ENCODE peak calls at places on chromosomes 12 and 14, in eight cellular contexts. One of them, this sample, is unnamed.

GRCh38 chr14:55388160-55388559 is 23.5 kb downstream of the ATG14 start:
- DNase-seq in GM10248: no peak
- DNase-seq in left ventricle myocardium inferior: no peak
- DNase-seq in neural crest cell: no peak
- DNase-seq in AG04449: no peak
- DNase-seq in cardiac fibroblast: no peak
- DNase-seq in AG10803: peak; percentile 24
- DNase-seq in right atrium auricular region: no peak
- DNase-seq in this sample: no peak

GRCh38 chr12:43740511-43741100 is 18.0 kb downstream of the PUS7L start:
- DNase-seq in cardiac fibroblast: peak; percentile 54
- DNase-seq in GM10248: no peak
- DNase-seq in AG04449: no peak
- DNase-seq in right atrium auricular region: no peak
- DNase-seq in AG10803: peak; percentile 61
- DNase-seq in neural crest cell: no peak
- DNase-seq in left ventricle myocardium inferior: no peak
- DNase-seq in this sample: peak; percentile 61

GRCh38 chr12:129610601-129611120 is 293.2 kb downstream of the TMEM132D start:
- DNase-seq in GM10248: no peak
- DNase-seq in cardiac fibroblast: no peak
- DNase-seq in AG04449: no peak
- DNase-seq in left ventricle myocardium inferior: no peak
- DNase-seq in AG10803: no peak
- DNase-seq in neural crest cell: no peak
- DNase-seq in right atrium auricular region: no peak
- DNase-seq in this sample: no peak

GRCh38 chr12:70043490-70044138 is 199.6 kb upstream of the CNOT2 start:
- DNase-seq in cardiac fibroblast: peak; percentile 49
- DNase-seq in GM10248: no peak
- DNase-seq in AG10803: no peak
- DNase-seq in left ventricle myocardium inferior: no peak
- DNase-seq in right atrium auricular region: no peak
- DNase-seq in neural crest cell: no peak
- DNase-seq in AG04449: no peak
- DNase-seq in this sample: peak; percentile 37

GRCh38 chr12:50589650-50590435 is 85.1 kb downstream of the DIP2B start:
- DNase-seq in neural crest cell: no peak
- DNase-seq in GM10248: no peak
- DNase-seq in AG10803: peak; percentile 80
- DNase-seq in AG04449: peak; percentile 80
- DNase-seq in right atrium auricular region: no peak
- DNase-seq in cardiac fibroblast: peak; percentile 90
- DNase-seq in left ventricle myocardium inferior: no peak
- DNase-seq in this sample: peak; percentile 86

GRCh38 chr12:49357099-49357678 is 10.1 kb upstream of the SPATS2 start:
- DNase-seq in AG10803: peak; percentile 76
- DNase-seq in GM10248: peak; percentile 20
- DNase-seq in AG04449: no peak
- DNase-seq in left ventricle myocardium inferior: no peak
- DNase-seq in right atrium auricular region: no peak
- DNase-seq in cardiac fibroblast: peak; percentile 78
- DNase-seq in neural crest cell: no peak
- DNase-seq in this sample: peak; percentile 87

GRCh38 chr12:12719496-12719895 is 2.3 kb downstream of the CDKN1B start:
- DNase-seq in GM10248: peak; percentile 40
- DNase-seq in right atrium auricular region: no peak
- DNase-seq in AG04449: no peak
- DNase-seq in AG10803: no peak
- DNase-seq in neural crest cell: no peak
- DNase-seq in cardiac fibroblast: no peak
- DNase-seq in left ventricle myocardium inferior: no peak
- DNase-seq in this sample: peak; percentile 35

GRCh38 chr12:68293347-68293746 is 38.8 kb downstream of the MDM1 start:
- DNase-seq in neural crest cell: no peak
- DNase-seq in AG04449: no peak
- DNase-seq in left ventricle myocardium inferior: no peak
- DNase-seq in right atrium auricular region: no peak
- DNase-seq in GM10248: no peak
- DNase-seq in AG10803: no peak
- DNase-seq in cardiac fibroblast: no peak
- DNase-seq in this sample: no peak

GRCh38 chr12:29350080-29350479 is 30.9 kb downstream of the ERGIC2 start:
- DNase-seq in cardiac fibroblast: peak; percentile 70
- DNase-seq in AG10803: peak; percentile 74
- DNase-seq in right atrium auricular region: no peak
- DNase-seq in left ventricle myocardium inferior: no peak
- DNase-seq in neural crest cell: no peak
- DNase-seq in GM10248: no peak
- DNase-seq in AG04449: peak; percentile 37
- DNase-seq in this sample: peak; percentile 67

GRCh38 chr12:53063708-53064612 is 14.1 kb downstream of the TNS2 start:
- DNase-seq in GM10248: no peak
- DNase-seq in AG04449: no peak
- DNase-seq in AG10803: peak; percentile 81
- DNase-seq in right atrium auricular region: peak; percentile 86
- DNase-seq in left ventricle myocardium inferior: peak; percentile 60
- DNase-seq in neural crest cell: no peak
- DNase-seq in cardiac fibroblast: peak; percentile 91
- DNase-seq in this sample: peak; percentile 95

GRCh38 chr12:122116707-122117535 is 38.4 kb downstream of the MLXIP start:
- DNase-seq in neural crest cell: no peak
- DNase-seq in cardiac fibroblast: no peak
- DNase-seq in left ventricle myocardium inferior: peak; percentile 16
- DNase-seq in GM10248: no peak
- DNase-seq in AG04449: no peak
- DNase-seq in right atrium auricular region: no peak
- DNase-seq in AG10803: no peak
- DNase-seq in this sample: no peak

GRCh38 chr14:104224516-104225281 is 86.3 kb downstream of the KIF26A start:
- DNase-seq in cardiac fibroblast: no peak
- DNase-seq in neural crest cell: peak; percentile 49
- DNase-seq in left ventricle myocardium inferior: no peak
- DNase-seq in right atrium auricular region: no peak
- DNase-seq in GM10248: peak; percentile 52
- DNase-seq in AG10803: no peak
- DNase-seq in AG04449: no peak
- DNase-seq in this sample: no peak

GRCh38 chr12:82359115-82359478 is 768 bp downstream of the METTL25 start:
- DNase-seq in neural crest cell: no peak
- DNase-seq in left ventricle myocardium inferior: no peak
- DNase-seq in cardiac fibroblast: peak; percentile 6
- DNase-seq in AG10803: peak; percentile 8
- DNase-seq in GM10248: peak; percentile 18
- DNase-seq in AG04449: no peak
- DNase-seq in right atrium auricular region: no peak
- DNase-seq in this sample: peak; percentile 11

GRCh38 chr12:89756638-89757321 is 48.1 kb upstream of the ATP2B1 start:
- DNase-seq in AG04449: peak; percentile 98
- DNase-seq in GM10248: peak; percentile 79
- DNase-seq in neural crest cell: no peak
- DNase-seq in AG10803: peak; percentile 100
- DNase-seq in right atrium auricular region: no peak
- DNase-seq in left ventricle myocardium inferior: no peak
- DNase-seq in cardiac fibroblast: peak; percentile 99
- DNase-seq in this sample: peak; percentile 99

GRCh38 chr14:74502236-74503019 is 8.9 kb downstream of the ISCA2 start:
- DNase-seq in AG10803: peak; percentile 35
- DNase-seq in neural crest cell: peak; percentile 45
- DNase-seq in AG04449: no peak
- DNase-seq in GM10248: peak; percentile 59
- DNase-seq in left ventricle myocardium inferior: no peak
- DNase-seq in cardiac fibroblast: peak; percentile 64
- DNase-seq in right atrium auricular region: peak; percentile 47
- DNase-seq in this sample: peak; percentile 38

GRCh38 chr12:15122349-15122748 is 98.9 kb downstream of the RERG start:
- DNase-seq in right atrium auricular region: no peak
- DNase-seq in AG10803: no peak
- DNase-seq in neural crest cell: no peak
- DNase-seq in cardiac fibroblast: no peak
- DNase-seq in left ventricle myocardium inferior: no peak
- DNase-seq in GM10248: no peak
- DNase-seq in AG04449: no peak
- DNase-seq in this sample: no peak

DNA sequence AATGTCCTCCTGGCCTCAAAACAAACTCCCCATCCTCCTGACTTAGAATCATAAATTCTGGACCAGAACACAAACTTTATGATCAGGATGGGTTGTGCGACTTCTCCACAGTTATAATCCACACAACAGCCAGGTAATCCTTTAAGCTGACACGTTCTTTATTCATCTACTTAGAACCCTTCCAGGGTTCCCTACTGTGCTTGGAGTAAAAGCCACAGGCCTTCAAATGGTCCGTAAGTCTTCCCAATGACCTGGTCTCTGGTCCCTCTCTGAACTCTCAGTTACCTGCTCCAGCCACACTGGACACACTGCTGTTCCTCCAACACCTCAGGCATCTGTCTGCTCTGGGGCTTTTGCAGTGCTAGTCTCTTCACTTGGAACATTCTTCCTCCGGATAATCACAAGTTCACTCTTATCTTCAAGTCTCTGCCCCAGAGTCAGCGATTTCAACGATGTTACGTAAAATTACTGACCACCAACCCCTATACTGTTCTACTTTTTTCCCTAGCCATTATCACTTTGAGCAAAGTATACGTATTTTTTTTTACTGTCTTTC is 1.7 kb upstream of the RNASE7 start:
- DNase-seq in AG04449: no peak
- DNase-seq in cardiac fibroblast: no peak
- DNase-seq in left ventricle myocardium inferior: no peak
- DNase-seq in GM10248: no peak
- DNase-seq in AG10803: no peak
- DNase-seq in right atrium auricular region: no peak
- DNase-seq in neural crest cell: no peak
- DNase-seq in this sample: no peak
- TF ChIP-seq CTCF in AG04449: no peak
- TF ChIP-seq CTCF in cardiac fibroblast: no peak
- TF ChIP-seq CTCF in left ventricle myocardium inferior: peak; percentile 13
- TF ChIP-seq CTCF in GM10248: no peak
- TF ChIP-seq CTCF in AG10803: no peak
- TF ChIP-seq CTCF in right atrium auricular region: no peak
- TF ChIP-seq CTCF in neural crest cell: no peak
- TF ChIP-seq CTCF in this sample: no peak

GRCh38 chr14:58258156-58258555 is 13.5 kb downstream of the PSMA3 start:
- DNase-seq in neural crest cell: no peak
- DNase-seq in right atrium auricular region: no peak
- DNase-seq in cardiac fibroblast: no peak
- DNase-seq in AG04449: no peak
- DNase-seq in AG10803: no peak
- DNase-seq in left ventricle myocardium inferior: no peak
- DNase-seq in GM10248: no peak
- DNase-seq in this sample: no peak
- TF ChIP-seq CTCF in neural crest cell: no peak
- TF ChIP-seq CTCF in right atrium auricular region: no peak
- TF ChIP-seq CTCF in cardiac fibroblast: no peak
- TF ChIP-seq CTCF in AG04449: no peak
- TF ChIP-seq CTCF in AG10803: no peak
- TF ChIP-seq CTCF in left ventricle myocardium inferior: no peak
- TF ChIP-seq CTCF in GM10248: no peak
- TF ChIP-seq CTCF in this sample: no peak

DNA sequence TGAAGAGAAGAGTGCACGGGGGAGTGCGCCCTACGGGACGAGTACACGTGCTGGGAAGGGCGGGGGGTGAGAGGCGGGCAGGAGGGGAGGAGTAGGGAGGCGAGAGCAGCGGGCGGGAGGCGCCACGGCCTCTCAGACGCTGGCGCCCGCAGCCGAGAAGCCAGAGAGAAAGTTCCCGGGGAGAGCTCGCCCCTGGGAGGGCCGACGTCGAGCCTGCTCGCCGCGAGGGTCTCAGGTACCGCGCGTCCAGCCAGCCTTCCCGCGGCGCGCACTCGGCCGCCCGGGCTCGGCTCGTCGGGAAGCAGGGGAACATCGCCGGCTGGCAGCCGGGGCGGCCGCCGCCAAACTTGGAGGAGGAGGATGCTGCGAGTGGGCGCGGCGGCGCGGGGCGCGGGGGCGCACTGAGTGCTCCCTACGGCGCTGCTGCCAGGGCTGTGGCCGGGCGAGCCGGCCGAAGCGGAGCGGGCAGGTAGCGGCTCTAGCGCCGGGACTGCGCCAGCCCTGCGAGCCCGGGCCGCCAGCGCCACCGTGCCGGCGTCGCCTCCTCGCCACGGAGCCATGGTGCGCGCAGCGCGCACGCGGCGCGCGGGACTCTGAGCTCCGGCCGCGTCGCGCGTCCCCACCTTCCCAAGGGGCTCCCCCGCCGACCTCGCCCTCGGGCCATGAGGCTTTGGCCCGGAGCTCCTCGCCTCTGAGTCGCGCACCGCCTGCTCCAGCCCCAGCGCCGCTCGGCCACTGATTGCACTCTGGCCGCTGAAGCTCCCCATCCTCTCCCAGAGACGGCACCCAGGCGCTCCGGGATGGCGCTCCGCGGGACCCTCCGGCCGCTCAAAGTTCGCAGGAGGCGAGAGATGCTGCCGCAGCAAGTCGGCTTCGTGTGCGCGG is at the start of gene SLC24A4:
- DNase-seq in cardiac fibroblast: no peak
- DNase-seq in AG04449: no peak
- DNase-seq in left ventricle myocardium inferior: no peak
- DNase-seq in neural crest cell: no peak
- DNase-seq in AG10803: no peak
- DNase-seq in right atrium auricular region: no peak
- DNase-seq in GM10248: peak; percentile 39
- DNase-seq in this sample: no peak
- TF ChIP-seq CTCF in cardiac fibroblast: no peak
- TF ChIP-seq CTCF in AG04449: no peak
- TF ChIP-seq CTCF in left ventricle myocardium inferior: no peak
- TF ChIP-seq CTCF in neural crest cell: no peak
- TF ChIP-seq CTCF in AG10803: no peak
- TF ChIP-seq CTCF in right atrium auricular region: no peak
- TF ChIP-seq CTCF in GM10248: no peak
- TF ChIP-seq CTCF in this sample: no peak

GRCh38 chr12:46296822-46297221 is 28.0 kb upstream of the SLC38A1 start:
- DNase-seq in left ventricle myocardium inferior: no peak
- DNase-seq in cardiac fibroblast: no peak
- DNase-seq in AG10803: no peak
- DNase-seq in GM10248: no peak
- DNase-seq in neural crest cell: no peak
- DNase-seq in AG04449: no peak
- DNase-seq in right atrium auricular region: no peak
- DNase-seq in this sample: no peak

DNA sequence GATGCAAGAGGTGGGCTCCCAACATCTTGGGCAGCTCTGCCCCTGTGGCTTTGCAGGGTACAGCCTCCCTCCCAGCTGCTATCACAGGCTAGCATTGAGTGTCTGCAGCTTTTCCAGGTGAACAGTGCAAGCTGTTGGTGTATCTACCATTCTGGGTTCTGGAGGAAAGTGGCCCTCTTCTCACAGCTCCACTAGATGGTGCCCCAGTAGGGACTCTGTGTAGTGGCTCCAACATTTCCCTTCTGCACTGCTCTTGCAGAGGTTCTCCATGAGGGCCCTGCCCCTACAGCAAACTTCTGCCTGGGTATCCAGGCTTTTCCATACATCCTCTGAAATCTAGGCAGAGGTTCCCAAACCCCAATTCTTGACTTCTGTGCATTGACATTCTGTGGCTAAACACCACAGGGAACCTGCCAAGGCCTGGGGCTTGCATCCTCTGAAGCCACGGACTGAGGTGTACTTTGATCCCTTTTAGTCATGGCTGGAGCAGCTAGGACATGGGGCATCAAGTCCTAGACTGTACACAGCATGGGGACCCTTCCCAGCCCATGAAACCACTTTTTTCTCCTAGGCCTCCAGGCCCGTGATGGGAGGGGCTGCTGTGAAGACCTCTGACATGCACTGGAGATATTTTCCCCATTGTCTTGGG is 24.0 kb upstream of the SLC38A1 start:
- DNase-seq in AG04449: no peak
- DNase-seq in left ventricle myocardium inferior: no peak
- DNase-seq in neural crest cell: no peak
- DNase-seq in GM10248: no peak
- DNase-seq in cardiac fibroblast: peak; percentile 11
- DNase-seq in right atrium auricular region: no peak
- DNase-seq in AG10803: peak; percentile 28
- DNase-seq in this sample: peak; percentile 17
- TF ChIP-seq CTCF in AG04449: peak; percentile 17
- TF ChIP-seq CTCF in left ventricle myocardium inferior: peak; percentile 45
- TF ChIP-seq CTCF in neural crest cell: no peak
- TF ChIP-seq CTCF in GM10248: no peak
- TF ChIP-seq CTCF in cardiac fibroblast: peak; percentile 39
- TF ChIP-seq CTCF in right atrium auricular region: peak; percentile 26
- TF ChIP-seq CTCF in AG10803: peak; percentile 43
- TF ChIP-seq CTCF in this sample: peak; percentile 31